ENCODE peak calls at places on chromosomes 1 and 21, in nine cellular contexts. G is HFF-Myc, X is RWPE1, I is kidney, S is fibroblast of the aortic adventitia, R is progenitor cell of endocrine pancreas, J is uterus, K is heart left ventricle, M is fibroblast of lung. L is an unnamed sample.
A peak's percentile ranks its signal among the peaks of the same experiment; 100 is the strongest.

GRCh38 chr1:219299420-219299819 is 125.7 kb downstream of the LYPLAL1 start:
- DNase-seq in J (no peak), I (no peak), R (no peak), K (no peak), S (peak; percentile 92), X (no peak), G (no peak), M (no peak), L (no peak)

GRCh38 chr1:198711837-198712236 is 73.0 kb downstream of the PTPRC start:
- DNase-seq in S (no peak), M (no peak), G (no peak), K (no peak), I (no peak), J (no peak), R (no peak), X (no peak), L (no peak)

GRCh38 chr1:150558761-150559626 is 9.8 kb downstream of the ADAMTSL4 start:
- DNase-seq in R (no peak), I (peak; percentile 89), J (peak; percentile 75), S (no peak), G (no peak), K (peak; percentile 69), X (no peak), M (no peak), L (peak; percentile 20)

GRCh38 chr1:4486408-4487120 is 167.8 kb upstream of the AJAP1 start:
- DNase-seq in X (no peak), R (no peak), G (no peak), M (no peak), K (no peak), J (no peak), S (no peak), I (no peak), L (no peak)

GRCh38 chr1:228240411-228241240 is 32.8 kb downstream of the OBSCN start:
- DNase-seq in G (no peak), K (no peak), J (no peak), M (no peak), I (no peak), R (no peak), S (no peak), X (no peak), L (no peak)

GRCh38 chr21:44849616-44850130 is 23.8 kb downstream of the PTTG1IP start:
- DNase-seq in M (no peak), S (no peak), R (no peak), X (no peak), G (no peak), I (no peak), K (no peak), J (no peak), L (no peak)

GRCh38 chr1:153614906-153615305 is 1.2 kb downstream of the S100A14 start:
- DNase-seq in R (no peak), M (no peak), X (no peak), J (no peak), G (no peak), I (peak; percentile 56), S (no peak), K (no peak), L (no peak)

GRCh38 chr21:16865612-16866011 is 647.2 kb upstream of the CXADR start:
- DNase-seq in S (peak; percentile 1), M (peak; percentile 44), G (no peak), X (no peak), R (no peak), J (no peak), I (no peak), K (no peak), L (no peak)

GRCh38 chr21:38869946-38870345 is 64.2 kb downstream of the ETS2 start:
- DNase-seq in I (no peak), K (no peak), M (peak; percentile 53), J (no peak), G (no peak), S (peak; percentile 11), X (no peak), R (no peak), L (no peak)

GRCh38 chr1:157073944-157074685 is 25.5 kb downstream of the ETV3L start:
- DNase-seq in R (peak; percentile 48), K (peak; percentile 60), J (peak; percentile 70), M (peak; percentile 75), S (peak; percentile 71), X (no peak), G (peak; percentile 40), I (peak; percentile 81), L (peak; percentile 77)

GRCh38 chr1:62070384-62071011 is 124.2 kb upstream of the L1TD1 start:
- DNase-seq in J (no peak), I (no peak), K (no peak), M (peak; percentile 42), S (peak; percentile 38), G (no peak), R (no peak), X (peak; percentile 12), L (no peak)

GRCh38 chr1:150363426-150364230 is at the start of gene RPRD2:
- DNase-seq in M (peak; percentile 100), G (peak; percentile 99), X (peak; percentile 99), K (peak; percentile 100), R (peak; percentile 95), I (peak; percentile 100), S (peak; percentile 100), J (peak; percentile 99), L (peak; percentile 98)

GRCh38 chr1:202200112-202200548 is 6.5 kb downstream of the LGR6 start:
- DNase-seq in G (no peak), X (peak; percentile 92), J (no peak), M (no peak), K (no peak), R (no peak), I (no peak), S (no peak), L (no peak)

GRCh38 chr21:32285476-32285875 is 6.6 kb upstream of the MIS18A start:
- DNase-seq in M (no peak), X (no peak), R (no peak), J (no peak), G (no peak), K (no peak), I (no peak), S (no peak), L (no peak)

GRCh38 chr1:160120797-160121196 is 5.2 kb downstream of the ATP1A2 start:
- DNase-seq in S (no peak), K (no peak), J (no peak), I (no peak), R (no peak), X (no peak), M (no peak), G (no peak), L (no peak)

GRCh38 chr1:41404308-41404755 is 43.1 kb downstream of the FOXO6 start:
- DNase-seq in M (no peak), J (no peak), G (no peak), S (no peak), R (no peak), X (peak; percentile 50), K (no peak), I (no peak), L (peak; percentile 62)

DNA sequence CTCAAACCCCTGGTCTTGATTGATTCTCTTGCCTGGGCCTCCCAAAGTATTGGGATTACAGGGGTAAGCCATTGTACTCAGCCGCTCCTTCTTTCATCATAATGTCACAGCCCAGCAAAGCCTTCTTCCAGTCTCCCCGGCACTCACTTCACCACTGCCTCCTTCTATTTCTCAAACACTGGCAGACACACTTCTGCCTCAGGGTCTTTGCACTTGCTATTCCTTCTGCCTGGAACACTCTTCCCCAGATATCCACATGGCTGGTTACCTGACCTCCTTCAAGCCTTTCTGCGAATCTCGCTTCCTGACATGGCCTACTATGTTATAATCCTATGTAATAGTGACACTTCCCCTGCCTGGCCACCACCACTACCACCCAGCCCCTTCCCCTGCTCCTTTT is 7.2 kb upstream of the SLC9A1 start:
- DNase-seq in I (no peak), X (no peak), K (no peak), M (no peak), R (no peak), J (no peak), G (no peak), S (no peak), L (no peak)
- TF ChIP-seq CTCF in I (no peak), X (no peak), K (no peak), M (no peak), R (no peak), J (no peak), G (no peak), S (no peak), L (no peak)

GRCh38 chr1:16921391-16922185 is at the start of gene CROCC:
- DNase-seq in J (no peak), K (peak; percentile 42), X (no peak), I (peak; percentile 86), S (no peak), M (peak; percentile 22), G (peak; percentile 73), R (no peak), L (peak; percentile 91)
- TF ChIP-seq CTCF in J (no peak), K (no peak), X (no peak), I (no peak), S (no peak), M (no peak), G (no peak), R (no peak), L (no peak)

GRCh38 chr1:244046907-244047738 is 4.0 kb upstream of the ZBTB18 start:
- DNase-seq in M (peak; percentile 32), K (no peak), I (no peak), J (no peak), R (no peak), S (peak; percentile 32), G (no peak), X (no peak), L (no peak)

GRCh38 chr1:244044423-244044822 is 6.7 kb upstream of the ZBTB18 start:
- DNase-seq in M (no peak), S (no peak), J (no peak), I (no peak), X (no peak), G (no peak), K (no peak), R (no peak), L (no peak)

DNA sequence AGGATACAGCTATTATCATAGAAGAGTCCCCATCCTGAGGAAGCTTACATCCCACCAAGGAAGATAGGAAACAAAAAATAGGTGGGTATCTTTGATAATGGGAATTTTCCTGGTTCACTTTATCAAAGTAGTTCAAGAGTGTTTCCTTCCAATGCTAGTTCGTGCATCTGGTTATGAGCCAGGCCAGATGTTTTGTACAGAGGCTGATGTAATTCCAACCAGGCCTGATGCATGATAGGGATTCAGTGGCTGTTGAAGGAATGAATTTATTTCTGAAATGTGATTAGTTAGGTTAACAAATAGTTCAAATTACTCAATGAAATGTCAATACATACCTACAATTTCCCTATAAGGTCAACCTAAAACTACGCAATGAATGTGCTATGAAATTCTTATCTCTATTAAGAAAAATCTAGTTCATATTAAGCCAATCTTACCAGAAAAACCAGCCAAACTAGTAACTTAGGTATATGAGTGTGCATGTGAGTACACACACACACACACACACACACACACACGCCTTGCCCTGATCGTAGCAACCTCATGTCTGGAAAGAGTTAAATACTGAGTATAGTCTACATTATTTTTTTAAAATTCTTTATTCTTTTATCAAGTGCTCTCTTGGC is 9.5 kb upstream of the ZBTB18 start:
- DNase-seq in R (no peak), K (no peak), G (no peak), X (no peak), M (peak; percentile 36), S (peak; percentile 32), J (no peak), I (no peak), L (no peak)
- TF ChIP-seq CTCF in R (no peak), K (no peak), G (no peak), X (no peak), M (no peak), S (no peak), J (no peak), I (no peak), L (no peak)

GRCh38 chr1:27915082-27915575 is 19.7 kb upstream of the SMPDL3B start:
- DNase-seq in X (no peak), J (no peak), S (no peak), K (no peak), R (no peak), G (no peak), M (no peak), I (no peak), L (no peak)
- TF ChIP-seq CTCF in X (no peak), J (no peak), S (no peak), K (no peak), R (no peak), G (no peak), M (no peak), I (no peak), L (no peak)